ENCODE peak calls at places on chromosomes 5 and 9, in five cellular contexts. O is spleen; U is activated CD4-positive, alpha-beta T cell treated with anti-CD3 and anti-CD28 coated beads, Interleukin-2, amount 50 U/mL, for 1 hour; V is heart right ventricle; W is activated naive CD8-positive, alpha-beta T cell treated with anti-CD3 and anti-CD28 coated beads, Interleukin-2, amount 50 U/mL, for 24 hours. J is an unnamed sample.

GRCh38 chr9:80020056-80020455 is 448.3 kb downstream of the TLE4 start:
- DNase-seq in O (no peak), W (no peak), V (no peak), U (no peak), J (no peak)

GRCh38 chr5:92147263-92147662 is 764.1 kb upstream of the ARRDC3 start:
- DNase-seq in U (no peak), O (no peak), V (no peak), W (no peak), J (no peak)

GRCh38 chr9:134629061-134629585 is 12.5 kb upstream of the COL5A1 start:
- DNase-seq in W (no peak), U (no peak), V (no peak), O (peak), J (no peak)

GRCh38 chr5:165138261-165138660 is 1632.8 kb downstream of the MAT2B start:
- DNase-seq in W (no peak), U (no peak), O (no peak), V (no peak), J (no peak)

GRCh38 chr9:4048441-4048840 is 251.4 kb downstream of the GLIS3 start:
- DNase-seq in O (no peak), U (no peak), V (no peak), W (no peak), J (no peak)

GRCh38 chr9:38761999-38762398 is 42.1 kb upstream of the FAM240B start:
- DNase-seq in W (no peak), U (no peak), V (no peak), O (no peak), J (no peak)

GRCh38 chr9:88532320-88532719 is 2.7 kb upstream of the NXNL2 start:
- DNase-seq in V (peak), O (peak), W (no peak), U (no peak), J (no peak)

GRCh38 chr9:70470050-70471015 is 55.9 kb upstream of the KLF9 start:
- DNase-seq in V (peak), O (no peak), W (no peak), U (no peak), J (no peak)

GRCh38 chr9:95516221-95516735 is 493 bp downstream of the PTCH1 start:
- DNase-seq in O (no peak), V (peak), W (peak), U (no peak), J (no peak)

GRCh38 chr5:115599502-115599901 is 2.8 kb downstream of the TICAM2 start:
- DNase-seq in O (peak), W (no peak), V (no peak), U (no peak), J (no peak)

GRCh38 chr5:206406-206805 is 11.5 kb downstream of the CCDC127 start:
- DNase-seq in O (no peak), U (no peak), W (no peak), V (no peak), J (no peak)

GRCh38 chr9:26058111-26058895 is 380.1 kb upstream of the TUSC1 start:
- DNase-seq in W (no peak), O (no peak), V (no peak), U (no peak), J (no peak)

GRCh38 chr9:9341203-9341602 is 1271.6 kb downstream of the PTPRD start:
- DNase-seq in U (no peak), O (no peak), W (no peak), V (no peak), J (no peak)

GRCh38 chr5:59099270-59099994 is 516.6 kb downstream of the RAB3C start:
- DNase-seq in W (peak), V (no peak), O (no peak), U (peak), J (no peak)

GRCh38 chr5:109946610-109947009 is 256.9 kb downstream of the MAN2A1 start:
- DNase-seq in U (no peak), O (no peak), W (no peak), V (no peak), J (no peak)

GRCh38 chr5:359301-359897 is 37.9 kb downstream of the AHRR start:
- DNase-seq in O (peak), V (no peak), U (no peak), W (no peak), J (no peak)

GRCh38 chr5:761206-761771 is 23.2 kb downstream of the ZDHHC11B start:
- DNase-seq in V (no peak), U (peak), W (no peak), O (peak), J (peak)

GRCh38 chr9:126347093-126347492 is 20.5 kb downstream of the MVB12B start:
- DNase-seq in V (no peak), U (no peak), W (no peak), O (no peak), J (no peak)

GRCh38 chr5:149561848-149562247 is 10.6 kb upstream of the CSNK1A1 start:
- DNase-seq in W (no peak), O (no peak), V (no peak), U (no peak), J (no peak)

GRCh38 chr9:77926314-77926959 is 105.2 kb downstream of the GNAQ start:
- DNase-seq in U (no peak), O (no peak), W (no peak), V (no peak), J (no peak)

GRCh38 chr9:135980926-135981630 is 19.9 kb upstream of the UBAC1 start:
- DNase-seq in V (peak), W (no peak), U (no peak), O (no peak), J (no peak)

GRCh38 chr5:39148983-39149534 is 70.3 kb downstream of the FYB1 start:
- DNase-seq in V (no peak), W (no peak), U (no peak), O (no peak), J (no peak)

GRCh38 chr5:131252824-131253171 is 11.1 kb upstream of the CDC42SE2 start:
- DNase-seq in U (peak), W (peak), V (peak), O (peak), J (peak)

GRCh38 chr5:150514708-150515211 is 6.8 kb downstream of the NDST1 start:
- DNase-seq in O (no peak), W (no peak), U (no peak), V (no peak), J (no peak)